ENCODE peak calls at places on chromosomes 2 and 18, in nine cellular contexts. V is tibial nerve, J is HepG2, O is H1, D is SK-N-SH, H is K562, E is A549, C is GM12878, W is ovary. Q is an unnamed sample.
A peak's percentile ranks its signal among the peaks of the same experiment; 100 is the strongest.

GRCh38 chr18:57529151-57529550 is 57.4 kb downstream of the FECH start:
- DNase-seq in V (no peak), J (no peak), O (no peak), D (no peak), H (no peak), E (no peak), C (no peak), W (no peak), Q (no peak)

GRCh38 chr18:77102246-77103040 is 30.1 kb downstream of the MBP start:
- DNase-seq in V (no peak), J (no peak), O (no peak), D (peak; percentile 53), H (no peak), E (no peak), C (peak; percentile 74), W (no peak), Q (no peak)

GRCh38 chr2:40361478-40361877 is 90.4 kb downstream of the SLC8A1 start:
- DNase-seq in V (no peak), J (no peak), O (no peak), D (no peak), H (no peak), E (no peak), C (no peak), W (no peak), Q (no peak)

GRCh38 chr2:627340-627709 is 49.9 kb downstream of the TMEM18 start:
- DNase-seq in V (no peak), J (no peak), O (no peak), D (no peak), H (no peak), E (no peak), C (no peak), W (no peak), Q (peak; percentile 66)

GRCh38 chr2:106285237-106285829 is 91.2 kb upstream of the UXS1 start:
- DNase-seq in V (no peak), J (peak; percentile 63), O (no peak), D (no peak), H (no peak), E (no peak), C (no peak), W (no peak), Q (peak; percentile 70)

GRCh38 chr2:23293063-23293462 is 91.9 kb upstream of the KLHL29 start:
- DNase-seq in V (no peak), J (no peak), O (no peak), D (no peak), H (no peak), E (no peak), C (no peak), W (no peak), Q (no peak)

GRCh38 chr2:39949131-39949530 is 170.1 kb upstream of the THUMPD2 start:
- DNase-seq in V (no peak), J (no peak), O (no peak), D (no peak), H (no peak), E (no peak), C (no peak), W (no peak), Q (no peak)

GRCh38 chr2:197229509-197230458 is 80.8 kb downstream of the ANKRD44 start:
- DNase-seq in V (no peak), J (no peak), O (no peak), D (no peak), H (no peak), E (no peak), C (no peak), W (no peak), Q (peak; percentile 50)

GRCh38 chr2:217103752-217104540 is 244.1 kb upstream of the TNP1 start:
- DNase-seq in V (no peak), J (no peak), O (no peak), D (no peak), H (no peak), E (no peak), C (no peak), W (no peak), Q (peak; percentile 50)

GRCh38 chr18:73645175-73645715 is 502.4 kb downstream of the FBXO15 start:
- DNase-seq in V (no peak), J (no peak), O (no peak), D (no peak), H (no peak), E (no peak), C (no peak), W (no peak), Q (no peak)

GRCh38 chr2:105187531-105187930 is 54.0 kb upstream of the GPR45 start:
- DNase-seq in V (no peak), J (no peak), O (no peak), D (no peak), H (no peak), E (no peak), C (no peak), W (no peak), Q (peak; percentile 85)

GRCh38 chr18:58668211-58668610 is 3.1 kb upstream of the MALT1 start:
- DNase-seq in V (no peak), J (no peak), O (no peak), D (no peak), H (no peak), E (no peak), C (no peak), W (no peak), Q (no peak)

DNA sequence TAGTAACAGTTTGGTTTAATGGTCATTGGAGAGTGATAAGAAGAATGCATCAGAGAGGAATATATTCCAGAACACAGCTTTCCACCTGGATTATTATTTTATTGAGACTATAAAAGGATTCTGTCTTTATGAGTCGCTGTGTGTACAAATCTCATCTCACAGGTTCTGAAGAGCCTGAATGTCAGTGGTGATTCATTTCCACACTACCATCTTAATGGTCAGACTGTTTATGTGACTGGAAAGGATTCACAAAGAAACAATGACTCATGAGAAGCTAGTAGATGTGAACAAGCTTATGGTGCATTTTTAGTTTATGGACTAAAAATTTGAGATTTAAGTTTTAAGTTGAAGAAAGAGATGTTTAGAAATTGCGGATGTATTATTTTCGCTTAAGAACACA is 685.4 kb upstream of the NRXN1 start:
- DNase-seq in V (no peak), J (no peak), O (no peak), D (no peak), H (no peak), E (no peak), C (no peak), W (no peak), Q (no peak)
- TF ChIP-seq EP300 in V (no peak), J (no peak), O (no peak), D (no peak), H (no peak), E (no peak), C (no peak), W (no peak), Q (no peak)

GRCh38 chr2:157783180-157783579 is 93.0 kb downstream of the ACVR1 start:
- DNase-seq in V (no peak), J (no peak), O (no peak), D (no peak), H (no peak), E (no peak), C (no peak), W (no peak), Q (no peak)

GRCh38 chr2:157779794-157780193 is 96.3 kb downstream of the ACVR1 start:
- DNase-seq in V (no peak), J (no peak), O (no peak), D (no peak), H (no peak), E (no peak), C (no peak), W (no peak), Q (no peak)

GRCh38 chr2:157780211-157780610 is 95.9 kb downstream of the ACVR1 start:
- DNase-seq in V (no peak), J (no peak), O (no peak), D (no peak), H (no peak), E (no peak), C (no peak), W (no peak), Q (no peak)

GRCh38 chr2:157784169-157784822 is 91.8 kb downstream of the ACVR1 start:
- DNase-seq in V (no peak), J (no peak), O (no peak), D (no peak), H (no peak), E (peak; percentile 28), C (no peak), W (no peak), Q (no peak)

DNA sequence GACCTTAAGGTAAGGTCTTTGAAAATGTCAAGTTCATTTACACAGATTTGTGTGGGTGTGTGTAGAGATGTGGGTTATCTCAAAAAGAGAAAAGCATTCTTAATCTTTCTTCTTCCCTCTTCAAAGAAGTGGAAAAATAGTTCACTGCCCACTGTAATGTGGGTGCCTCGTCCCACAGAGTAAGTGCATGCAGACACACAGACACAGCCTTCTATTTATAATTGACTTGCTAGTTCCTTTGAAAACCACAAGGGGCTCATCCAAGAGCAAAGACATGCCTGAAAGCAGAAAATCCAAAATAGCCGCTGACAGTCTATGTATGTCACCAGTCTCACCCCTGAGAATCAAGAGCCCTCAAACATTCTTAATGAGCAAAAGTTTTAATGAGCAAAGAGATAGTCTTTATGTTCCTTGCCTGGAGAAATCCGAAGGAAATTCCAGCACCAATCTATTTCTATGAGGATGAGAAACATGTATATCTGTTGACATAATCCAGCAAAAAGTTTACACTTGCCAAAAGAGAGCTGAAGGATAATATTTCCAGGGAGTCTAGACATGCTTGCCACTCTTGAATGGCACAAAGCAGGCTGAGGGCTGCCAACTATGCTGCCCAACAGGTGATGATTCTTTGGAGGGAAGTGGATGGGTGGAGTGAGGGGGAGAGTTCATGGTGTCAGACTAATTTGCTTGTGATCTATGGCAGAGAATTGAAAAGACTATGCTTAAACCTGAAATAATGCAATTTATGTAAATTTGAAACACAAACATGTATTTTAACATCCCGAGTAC is 93.9 kb downstream of the ACVR1 start:
- DNase-seq in V (no peak), J (peak; percentile 14), O (no peak), D (peak; percentile 11), H (peak; percentile 58), E (no peak), C (no peak), W (no peak), Q (no peak)
- TF ChIP-seq EP300 in V (no peak), J (no peak), O (no peak), D (no peak), H (no peak), E (no peak), C (no peak), W (no peak), Q (no peak)

GRCh38 chr18:79588131-79588635 is 91.4 kb upstream of the CTDP1 start:
- DNase-seq in V (no peak), J (no peak), O (no peak), D (no peak), H (no peak), E (no peak), C (no peak), W (no peak), Q (no peak)
- TF ChIP-seq EP300 in V (no peak), J (no peak), O (no peak), D (no peak), H (no peak), E (no peak), C (no peak), W (no peak), Q (no peak)

DNA sequence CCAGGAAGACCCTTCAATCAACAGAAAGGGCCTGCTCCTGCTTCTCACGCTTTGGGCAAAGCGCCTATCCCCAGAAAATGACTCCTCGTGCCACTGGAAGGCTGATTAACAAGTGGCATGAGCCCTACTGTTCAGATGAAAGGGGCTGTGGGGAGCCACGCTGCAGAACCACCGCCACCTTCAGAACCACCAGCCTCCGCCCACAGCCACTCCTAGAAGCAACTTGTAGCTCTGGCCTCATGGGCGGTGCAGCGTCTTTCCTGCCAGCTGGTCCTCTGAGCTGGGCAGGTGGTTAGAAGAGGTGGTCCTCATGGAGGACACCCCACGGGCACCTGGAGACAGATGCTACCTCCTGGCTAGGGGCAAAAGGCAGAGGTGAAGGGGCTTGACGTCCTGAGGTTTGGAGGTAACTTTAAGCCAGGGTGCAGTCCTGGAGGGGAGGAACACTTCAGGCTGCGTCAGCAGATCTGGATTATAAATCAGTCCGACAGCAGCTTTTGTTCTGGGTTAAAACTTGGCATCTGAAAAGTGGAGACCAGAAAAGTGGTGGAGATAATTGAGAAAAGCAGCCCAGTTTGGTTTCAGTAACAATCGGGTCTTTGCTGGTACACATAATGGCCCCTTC is 863 bp upstream of the SEMA4C start:
- DNase-seq in V (no peak), J (no peak), O (no peak), D (no peak), H (peak; percentile 71), E (no peak), C (no peak), W (peak; percentile 58), Q (no peak)
- TF ChIP-seq EP300 in V (no peak), J (peak; percentile 41), O (no peak), D (no peak), H (no peak), E (no peak), C (no peak), W (no peak), Q (no peak)

Q was measured in esophagus muscularis mucosa.